ENCODE peak calls at places on chromosomes 16 and 17, in nine cellular contexts. I, J, K, S, R, M, H, U and Z are unnamed samples.
A peak's percentile ranks its signal among the peaks of the same experiment; 100 is the strongest.

GRCh38 chr16:1290860-1291575 is 18.4 kb upstream of the UBE2I start:
- DNase-seq in J (no peak), I (no peak), S (no peak), U (no peak), R (no peak), K (no peak), H (no peak), M (no peak), Z (no peak)

GRCh38 chr16:74447578-74447977 is 26.3 kb upstream of the CLEC18B start:
- DNase-seq in R (no peak), K (no peak), M (no peak), S (no peak), J (no peak), I (no peak), U (no peak), H (no peak), Z (no peak)

GRCh38 chr16:73056911-73057310 is 9.0 kb upstream of the ZFHX3 start:
- DNase-seq in I (no peak), U (no peak), H (no peak), J (no peak), K (no peak), M (no peak), S (no peak), R (no peak), Z (peak; percentile 31)

GRCh38 chr17:11269210-11269609 is 28.2 kb downstream of the SHISA6 start:
- DNase-seq in M (no peak), H (no peak), R (no peak), K (no peak), J (no peak), I (no peak), S (no peak), U (no peak), Z (no peak)

GRCh38 chr17:81052199-81052997 is 17.4 kb downstream of the BAIAP2 start:
- DNase-seq in R (no peak), U (no peak), J (no peak), M (no peak), S (peak; percentile 91), H (no peak), K (no peak), I (no peak), Z (no peak)

GRCh38 chr17:45942284-45942683 is 47.9 kb downstream of the MAPT start:
- DNase-seq in K (peak; percentile 98), H (no peak), U (no peak), S (peak; percentile 60), I (peak; percentile 54), R (peak; percentile 41), M (no peak), J (peak; percentile 41), Z (no peak)

GRCh38 chr16:81940781-81941560 is 70.3 kb downstream of the SDR42E1 start:
- DNase-seq in M (no peak), S (peak; percentile 21), U (peak; percentile 2), H (no peak), K (peak; percentile 15), J (peak; percentile 43), R (no peak), I (peak; percentile 69), Z (peak; percentile 10)

GRCh38 chr17:63911657-63912100 is 621 bp upstream of the CSHL1 start:
- DNase-seq in M (peak; percentile 70), J (peak; percentile 25), K (no peak), R (no peak), S (peak; percentile 71), U (no peak), H (peak; percentile 66), I (peak; percentile 57), Z (peak; percentile 17)

GRCh38 chr17:28745052-28745776 is 1.4 kb downstream of the TRAF4 start:
- DNase-seq in U (no peak), K (peak; percentile 90), I (peak; percentile 35), S (peak; percentile 58), R (peak; percentile 78), M (no peak), H (no peak), J (peak; percentile 58), Z (peak; percentile 70)

GRCh38 chr16:84117482-84117843 is 721 bp upstream of the MBTPS1 start:
- DNase-seq in R (no peak), J (no peak), K (peak; percentile 45), M (peak; percentile 49), H (peak; percentile 26), I (peak; percentile 17), S (no peak), U (no peak), Z (peak; percentile 14)

GRCh38 chr17:47829870-47830269 is 1.5 kb downstream of the MRPL10 start:
- DNase-seq in U (no peak), J (no peak), H (no peak), R (no peak), S (no peak), I (no peak), M (no peak), K (no peak), Z (no peak)